ENCODE peak calls at places on chromosomes 11 and 22, in eight cellular contexts. R is skeletal muscle cell; H is left lung; T is HCEC 1CT; W is DMS153; P is left cardiac atrium; J is stimulated activated CD4-positive, alpha-beta T cell treated with anti-CD3 and anti-CD28 coated beads, Interleukin-15, amount 100 ng/mL, for 1 hour; C is GM10248. L is an unnamed sample.

GRCh38 chr22:31093090-31093850 is 12.2 kb downstream of the SMTN start:
- DNase-seq in R (no peak), H (peak; percentile 76), T (no peak), W (no peak), P (peak; percentile 74), J (no peak), C (no peak), L (no peak)

GRCh38 chr11:65279713-65280459 is 18.1 kb downstream of the POLA2 start:
- DNase-seq in R (peak; percentile 96), H (no peak), T (peak; percentile 81), W (no peak), P (peak; percentile 76), J (peak; percentile 3), C (peak; percentile 55), L (no peak)

GRCh38 chr11:77068461-77069335 is 1.9 kb downstream of the CAPN5 start:
- DNase-seq in R (no peak), H (no peak), T (no peak), W (no peak), P (no peak), J (no peak), C (no peak), L (no peak)

GRCh38 chr11:20731676-20732075 is 62.3 kb downstream of the NELL1 start:
- DNase-seq in R (no peak), H (no peak), T (no peak), W (no peak), P (no peak), J (no peak), C (no peak), L (no peak)

GRCh38 chr11:134616048-134616447 is 204.0 kb upstream of the B3GAT1 start:
- DNase-seq in R (no peak), H (no peak), T (no peak), W (no peak), P (no peak), J (no peak), C (no peak), L (no peak)

GRCh38 chr11:64156235-64157011 is 9.5 kb downstream of the MACROD1 start:
- DNase-seq in R (no peak), H (no peak), T (no peak), W (no peak), P (no peak), J (no peak), C (no peak), L (no peak)

GRCh38 chr11:34104680-34105078 is 750 bp upstream of the NAT10 start:
- DNase-seq in R (no peak), H (no peak), T (no peak), W (no peak), P (no peak), J (no peak), C (no peak), L (no peak)

GRCh38 chr22:37126383-37126782 is 16.9 kb upstream of the TMPRSS6 start:
- DNase-seq in R (no peak), H (no peak), T (no peak), W (no peak), P (no peak), J (no peak), C (peak; percentile 53), L (no peak)

GRCh38 chr11:79228417-79228755 is 212.4 kb downstream of the TENM4 start:
- DNase-seq in R (no peak), H (no peak), T (no peak), W (no peak), P (no peak), J (no peak), C (no peak), L (no peak)

GRCh38 chr11:1570896-1571759 is 943 bp downstream of the DUSP8 start:
- DNase-seq in R (no peak), H (peak; percentile 74), T (no peak), W (no peak), P (peak; percentile 34), J (no peak), C (no peak), L (no peak)

GRCh38 chr11:124837491-124837856 is 27.8 kb upstream of the ROBO3 start:
- DNase-seq in R (peak; percentile 74), H (no peak), T (peak; percentile 91), W (peak; percentile 69), P (no peak), J (no peak), C (peak; percentile 44), L (no peak)

GRCh38 chr11:41392591-41392990 is 66.9 kb downstream of the LRRC4C start:
- DNase-seq in R (no peak), H (no peak), T (no peak), W (no peak), P (no peak), J (no peak), C (no peak), L (no peak)

GRCh38 chr11:57205046-57205671 is 23.4 kb downstream of the LRRC55 start:
- DNase-seq in R (no peak), H (no peak), T (peak; percentile 67), W (no peak), P (peak; percentile 41), J (no peak), C (no peak), L (no peak)

GRCh38 chr11:64809781-64810241 is 540 bp downstream of the MEN1 start:
- DNase-seq in R (no peak), H (no peak), T (no peak), W (no peak), P (no peak), J (no peak), C (peak; percentile 40), L (no peak)

GRCh38 chr11:118051136-118051610 is 25.7 kb upstream of the TMPRSS4 start:
- DNase-seq in R (no peak), H (no peak), T (no peak), W (no peak), P (no peak), J (no peak), C (no peak), L (no peak)

GRCh38 chr11:117823294-117823940 is 1.1 kb downstream of the FXYD2 start:
- DNase-seq in R (no peak), H (peak; percentile 83), T (no peak), W (no peak), P (peak; percentile 36), J (no peak), C (peak; percentile 36), L (no peak)

GRCh38 chr11:133339495-133340140 is 192.7 kb downstream of the OPCML start:
- DNase-seq in R (no peak), H (no peak), T (no peak), W (no peak), P (no peak), J (no peak), C (no peak), L (no peak)

GRCh38 chr22:26432619-26433311 is 3.7 kb downstream of the ASPHD2 start:
- DNase-seq in R (no peak), H (no peak), T (no peak), W (no peak), P (no peak), J (no peak), C (peak; percentile 34), L (no peak)